ENCODE peak calls at places on chromosomes 6 and 20, in six cellular contexts. G is ascending aorta, M is aorta, X is heart left ventricle, V is heart right ventricle, B is IMR-90. O is an unnamed sample. For H3K36me3, the result is how much of the 10 kb centered on the place peaks cover.

GRCh38 chr6:39029156-39030011 is 19.2 kb upstream of the GLP1R start:
- DNase-seq in X (no peak), B (no peak), V (no peak), G (no peak), M (no peak), O (no peak)

GRCh38 chr20:53869466-53870258 is 200.7 kb downstream of the BCAS1 start:
- DNase-seq in G (no peak), M (no peak), X (peak), B (peak), V (peak), O (peak)

GRCh38 chr20:43936371-43936770 is 21.7 kb downstream of the TOX2 start:
- DNase-seq in G (no peak), B (peak), X (no peak), V (no peak), M (peak), O (no peak)

GRCh38 chr6:40719671-40720374 is 132.7 kb upstream of the LRFN2 start:
- DNase-seq in B (peak), M (no peak), G (no peak), V (no peak), X (no peak), O (no peak)

GRCh38 chr6:144644776-144645175 is 359.6 kb downstream of the UTRN start:
- DNase-seq in B (peak), M (no peak), X (no peak), G (no peak), V (no peak), O (no peak)

GRCh38 chr6:111651185-111652034 is 45.7 kb upstream of the TRAF3IP2 start:
- DNase-seq in G (no peak), V (no peak), X (no peak), B (peak), M (no peak), O (no peak)

GRCh38 chr6:161273356-161273751 is 507 bp downstream of the AGPAT4 start:
- DNase-seq in B (peak), M (peak), V (peak), X (no peak), G (no peak), O (peak)

GRCh38 chr6:153031335-153031955 is 28.9 kb upstream of the MTRF1L start:
- DNase-seq in G (no peak), B (peak), M (no peak), X (no peak), V (no peak), O (no peak)

GRCh38 chr6:2378891-2379652 is 133.7 kb upstream of the GMDS start:
- DNase-seq in X (no peak), M (no peak), V (no peak), B (peak), G (no peak), O (no peak)

GRCh38 chr6:16985484-16986284 is 116.2 kb upstream of the STMND1 start:
- DNase-seq in B (peak), M (no peak), G (no peak), V (no peak), X (no peak), O (no peak)

GRCh38 chr6:44156494-44157151 is 2.0 kb upstream of the CAPN11 start:
- DNase-seq in M (no peak), B (no peak), X (no peak), G (no peak), V (no peak), O (no peak)

GRCh38 chr6:3997144-3997770 is 81.7 kb downstream of the FAM217A start:
- DNase-seq in V (no peak), M (no peak), B (peak), G (no peak), X (no peak), O (no peak)

GRCh38 chr20:6599876-6600275 is 167.6 kb upstream of the BMP2 start:
- DNase-seq in G (no peak), V (no peak), M (no peak), B (peak), X (no peak), O (no peak)

GRCh38 chr6:67210450-67210849 is 1424.6 kb upstream of the ADGRB3 start:
- DNase-seq in B (no peak), V (no peak), M (no peak), G (no peak), X (no peak), O (no peak)

GRCh38 chr6:20332441-20333006 is 69.2 kb upstream of the E2F3 start:
- DNase-seq in V (no peak), G (no peak), M (no peak), B (no peak), X (no peak), O (no peak)

GRCh38 chr6:126826315-126826714 is 292.2 kb upstream of the RSPO3 start:
- DNase-seq in M (no peak), G (no peak), V (no peak), B (peak), X (no peak), O (no peak)

GRCh38 chr20:49658508-49658907 is 55.2 kb downstream of the B4GALT5 start:
- DNase-seq in V (no peak), G (no peak), B (no peak), M (no peak), X (no peak), O (no peak)

GRCh38 chr20:33984320-33984719 is 9.4 kb upstream of the RALY start:
- DNase-seq in M (no peak), G (no peak), X (no peak), B (no peak), V (no peak), O (no peak)

GRCh38 chr6:27096834-27097511 is 150.5 kb upstream of the PRSS16 start:
- DNase-seq in G (no peak), X (peak), V (no peak), B (peak), M (no peak), O (no peak)

GRCh38 chr6:103018426-103018825 is 1624.9 kb downstream of the GRIK2 start:
- DNase-seq in X (no peak), G (no peak), V (no peak), M (no peak), B (no peak), O (no peak)

GRCh38 chr20:49990310-49990720 is 7.5 kb downstream of the SNAI1 start:
- DNase-seq in V (no peak), G (no peak), B (no peak), X (no peak), M (no peak), O (no peak)

GRCh38 chr20:36501367-36502006 is 39.8 kb upstream of the MYL9 start:
- DNase-seq in V (no peak), X (no peak), G (no peak), M (no peak), B (no peak), O (no peak)
- H3K36me3 ChIP-seq in V (half or more), X (half or more), G (half or more), M (under half), B (half or more), O (under half)

GRCh38 chr6:11358904-11359840 is 126.7 kb upstream of the NEDD9 start:
- DNase-seq in G (no peak), X (no peak), M (no peak), B (no peak), V (no peak), O (no peak)
- H3K27ac ChIP-seq in G (no peak), X (no peak), M (no peak), B (no peak), V (peak), O (no peak)

GRCh38 chr20:13718161-13718560 is 66.6 kb downstream of the ESF1 start:
- DNase-seq in V (no peak), X (no peak), M (no peak), B (no peak), G (no peak), O (no peak)
- H3K36me3 ChIP-seq in V (under half), X (half or more), M (under half), B (under half), G (under half), O (under half)

GRCh38 chr20:31716818-31717477 is 5.7 kb downstream of the BCL2L1 start:
- DNase-seq in X (no peak), B (no peak), G (no peak), V (no peak), M (no peak), O (no peak)

GRCh38 chr20:31713312-31714049 is 9.2 kb downstream of the BCL2L1 start:
- DNase-seq in V (peak), M (peak), G (no peak), X (peak), B (peak), O (no peak)

GRCh38 chr20:31716351-31716750 is 6.3 kb downstream of the BCL2L1 start:
- DNase-seq in G (no peak), X (no peak), M (no peak), V (no peak), B (no peak), O (no peak)

GRCh38 chr20:31717478-31717946 is 5.2 kb downstream of the BCL2L1 start:
- DNase-seq in B (no peak), X (no peak), V (no peak), G (no peak), M (no peak), O (peak)

GRCh38 chr20:31715766-31716165 is 6.9 kb downstream of the BCL2L1 start:
- DNase-seq in V (no peak), M (no peak), G (no peak), B (no peak), X (no peak), O (no peak)
- H3K27ac ChIP-seq in V (peak), M (no peak), G (peak), B (peak), X (no peak), O (peak)

GRCh38 chr6:36536873-36537547 is 10.3 kb downstream of the STK38 start:
- DNase-seq in M (no peak), X (no peak), G (no peak), B (no peak), V (no peak), O (no peak)

DNA sequence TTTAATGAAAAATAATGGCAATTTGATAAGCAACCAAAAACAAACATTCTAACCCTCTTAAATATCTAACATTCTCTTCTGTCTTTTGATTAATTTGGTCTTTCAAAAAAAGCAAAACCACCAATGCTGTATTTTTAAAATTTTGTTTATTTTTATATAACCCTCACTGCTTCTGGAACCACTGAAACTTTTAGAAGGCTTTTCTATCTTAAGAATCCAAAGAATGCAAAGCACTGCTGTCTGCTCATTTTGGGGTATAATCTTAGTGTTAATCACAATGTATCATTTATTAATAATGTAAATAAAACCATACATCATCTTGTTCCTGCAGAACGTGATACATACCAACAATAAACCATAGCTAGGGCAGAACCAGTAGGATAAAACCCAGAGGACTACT is 14.0 kb downstream of the STK38 start:
- DNase-seq in B (peak), M (no peak), X (no peak), V (no peak), G (no peak), O (no peak)
- H3K36me3 ChIP-seq in B (under half), M (under half), X (half or more), V (half or more), G (under half), O (half or more)

DNA sequence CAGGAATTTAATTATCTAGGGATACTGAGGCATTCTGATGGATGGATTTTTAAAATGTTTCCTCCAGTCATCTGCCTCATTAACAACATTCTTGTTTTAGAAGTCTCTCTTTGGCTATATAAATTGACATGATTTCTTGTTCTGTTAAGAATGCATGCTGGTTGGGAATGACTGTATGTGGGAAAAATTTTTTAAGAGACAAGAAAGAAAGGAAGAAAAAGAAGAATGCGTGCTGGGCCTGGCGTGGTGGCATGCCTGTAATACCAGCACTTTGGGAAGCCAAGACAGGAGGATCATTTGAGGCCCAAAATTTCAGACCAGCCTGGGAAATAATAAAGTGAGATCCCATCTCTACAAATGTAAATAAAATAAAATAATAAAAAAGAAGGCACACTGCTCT is 203.6 kb downstream of the GJA1 start:
- DNase-seq in B (no peak), M (no peak), X (no peak), V (no peak), G (no peak), O (no peak)
- H3K27ac ChIP-seq in B (no peak), M (no peak), X (no peak), V (no peak), G (no peak), O (no peak)

GRCh38 chr6:7230327-7230691 is 82.7 kb downstream of the SSR1 start:
- DNase-seq in B (no peak), X (no peak), G (no peak), M (no peak), V (no peak), O (no peak)
- H3K36me3 ChIP-seq in B (half or more), X (half or more), G (half or more), M (under half), V (half or more), O (half or more)

DNA sequence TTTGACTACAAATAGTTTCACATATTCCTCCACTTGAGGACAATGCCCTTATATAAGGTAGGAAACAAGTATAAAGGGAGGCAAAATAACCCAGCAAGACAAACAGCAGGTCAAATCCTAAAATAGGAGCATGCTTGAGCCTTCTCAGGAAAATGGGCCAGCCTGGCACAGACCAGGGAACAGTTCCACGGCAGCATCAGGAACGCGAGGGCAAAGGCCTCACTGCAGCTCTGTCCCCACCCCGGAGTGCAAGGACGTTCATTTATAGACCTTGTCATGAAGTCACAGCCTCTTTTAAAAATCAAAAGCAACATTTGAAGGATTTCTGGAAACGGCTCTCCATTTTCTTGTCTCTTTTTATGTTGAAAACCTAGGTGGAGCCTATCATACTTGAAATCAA is 17.1 kb downstream of the PDE10A start:
- DNase-seq in M (no peak), V (no peak), G (no peak), B (no peak), X (no peak), O (no peak)
- H3K27ac ChIP-seq in M (no peak), V (no peak), G (no peak), B (no peak), X (no peak), O (no peak)

O was measured in naive thymus-derived CD4-positive, alpha-beta T cell.